ENCODE peak calls at places on chromosomes 6 and 20, in eight cellular contexts. One of them, this sample, is unnamed.

GRCh38 chr6:159082039-159082815 is 37.4 kb upstream of the TAGAP start:
- DNase-seq in breast epithelium: no peak
- DNase-seq in endothelial cell: no peak
- DNase-seq in ovary: no peak
- DNase-seq in endothelial cell of umbilical vein: no peak
- DNase-seq in GM13977: no peak
- DNase-seq in left ventricle myocardium inferior: no peak
- DNase-seq in omental fat pad: no peak
- DNase-seq in this sample: no peak

GRCh38 chr6:31615748-31616147 is 714 bp downstream of the AIF1 start:
- DNase-seq in breast epithelium: no peak
- DNase-seq in endothelial cell: no peak
- DNase-seq in ovary: no peak
- DNase-seq in endothelial cell of umbilical vein: no peak
- DNase-seq in GM13977: no peak
- DNase-seq in left ventricle myocardium inferior: no peak
- DNase-seq in omental fat pad: no peak
- DNase-seq in this sample: no peak

GRCh38 chr6:156718647-156719394 is 58.4 kb upstream of the ARID1B start:
- DNase-seq in breast epithelium: no peak
- DNase-seq in endothelial cell: no peak
- DNase-seq in ovary: peak; percentile 64
- DNase-seq in endothelial cell of umbilical vein: no peak
- DNase-seq in GM13977: no peak
- DNase-seq in left ventricle myocardium inferior: peak; percentile 24
- DNase-seq in omental fat pad: no peak
- DNase-seq in this sample: no peak

GRCh38 chr6:29845405-29846006 is 17.9 kb downstream of the HLA-G start:
- DNase-seq in breast epithelium: no peak
- DNase-seq in endothelial cell: no peak
- DNase-seq in ovary: no peak
- DNase-seq in endothelial cell of umbilical vein: no peak
- DNase-seq in GM13977: no peak
- DNase-seq in left ventricle myocardium inferior: no peak
- DNase-seq in omental fat pad: no peak
- DNase-seq in this sample: peak; percentile 46

GRCh38 chr6:71373943-71374342 is 85.3 kb downstream of the OGFRL1 start:
- DNase-seq in breast epithelium: no peak
- DNase-seq in endothelial cell: no peak
- DNase-seq in ovary: no peak
- DNase-seq in endothelial cell of umbilical vein: no peak
- DNase-seq in GM13977: no peak
- DNase-seq in left ventricle myocardium inferior: no peak
- DNase-seq in omental fat pad: no peak
- DNase-seq in this sample: no peak

GRCh38 chr6:99241905-99242534 is 107.5 kb downstream of the FAXC start:
- DNase-seq in breast epithelium: no peak
- DNase-seq in endothelial cell: peak; percentile 42
- DNase-seq in ovary: no peak
- DNase-seq in endothelial cell of umbilical vein: peak; percentile 10
- DNase-seq in GM13977: peak; percentile 34
- DNase-seq in left ventricle myocardium inferior: no peak
- DNase-seq in omental fat pad: no peak
- DNase-seq in this sample: peak; percentile 38

GRCh38 chr6:160949531-160949930 is 42.0 kb upstream of the MAP3K4 start:
- DNase-seq in breast epithelium: no peak
- DNase-seq in endothelial cell: no peak
- DNase-seq in ovary: no peak
- DNase-seq in endothelial cell of umbilical vein: no peak
- DNase-seq in GM13977: no peak
- DNase-seq in left ventricle myocardium inferior: no peak
- DNase-seq in omental fat pad: no peak
- DNase-seq in this sample: no peak

GRCh38 chr20:33062105-33062629 is 8.5 kb downstream of the BPIFB3 start:
- DNase-seq in breast epithelium: no peak
- DNase-seq in endothelial cell: no peak
- DNase-seq in ovary: no peak
- DNase-seq in endothelial cell of umbilical vein: no peak
- DNase-seq in GM13977: no peak
- DNase-seq in left ventricle myocardium inferior: no peak
- DNase-seq in omental fat pad: no peak
- DNase-seq in this sample: no peak

GRCh38 chr6:22412994-22413393 is 116.2 kb upstream of the PRL start:
- DNase-seq in breast epithelium: no peak
- DNase-seq in endothelial cell: no peak
- DNase-seq in ovary: no peak
- DNase-seq in endothelial cell of umbilical vein: no peak
- DNase-seq in GM13977: no peak
- DNase-seq in left ventricle myocardium inferior: no peak
- DNase-seq in omental fat pad: no peak
- DNase-seq in this sample: no peak

GRCh38 chr6:52420668-52421358 is 671 bp downstream of the EFHC1 start:
- DNase-seq in breast epithelium: no peak
- DNase-seq in endothelial cell: peak; percentile 39
- DNase-seq in ovary: peak; percentile 35
- DNase-seq in endothelial cell of umbilical vein: no peak
- DNase-seq in GM13977: no peak
- DNase-seq in left ventricle myocardium inferior: no peak
- DNase-seq in omental fat pad: no peak
- DNase-seq in this sample: no peak

GRCh38 chr20:49584418-49585382 is 16.8 kb upstream of the PTGIS start:
- DNase-seq in breast epithelium: no peak
- DNase-seq in endothelial cell: no peak
- DNase-seq in ovary: no peak
- DNase-seq in endothelial cell of umbilical vein: no peak
- DNase-seq in GM13977: no peak
- DNase-seq in left ventricle myocardium inferior: no peak
- DNase-seq in omental fat pad: no peak
- DNase-seq in this sample: no peak

GRCh38 chr20:23153696-23154341 is 67.7 kb upstream of the CD93 start:
- DNase-seq in breast epithelium: no peak
- DNase-seq in endothelial cell: no peak
- DNase-seq in ovary: no peak
- DNase-seq in endothelial cell of umbilical vein: no peak
- DNase-seq in GM13977: no peak
- DNase-seq in left ventricle myocardium inferior: no peak
- DNase-seq in omental fat pad: no peak
- DNase-seq in this sample: no peak

GRCh38 chr6:21946298-21946783 is 350.5 kb downstream of the PRL start:
- DNase-seq in breast epithelium: peak; percentile 32
- DNase-seq in endothelial cell: no peak
- DNase-seq in ovary: no peak
- DNase-seq in endothelial cell of umbilical vein: no peak
- DNase-seq in GM13977: no peak
- DNase-seq in left ventricle myocardium inferior: no peak
- DNase-seq in omental fat pad: no peak
- DNase-seq in this sample: no peak

GRCh38 chr6:33686981-33687975 is 24.2 kb downstream of the UQCC2 start:
- DNase-seq in breast epithelium: no peak
- DNase-seq in endothelial cell: no peak
- DNase-seq in ovary: no peak
- DNase-seq in endothelial cell of umbilical vein: no peak
- DNase-seq in GM13977: no peak
- DNase-seq in left ventricle myocardium inferior: no peak
- DNase-seq in omental fat pad: no peak
- DNase-seq in this sample: no peak

GRCh38 chr6:107982511-107982910 is 24.5 kb upstream of the SEC63 start:
- DNase-seq in breast epithelium: no peak
- DNase-seq in endothelial cell: no peak
- DNase-seq in ovary: no peak
- DNase-seq in endothelial cell of umbilical vein: no peak
- DNase-seq in GM13977: no peak
- DNase-seq in left ventricle myocardium inferior: no peak
- DNase-seq in omental fat pad: no peak
- DNase-seq in this sample: no peak

GRCh38 chr6:136371951-136372350 is 82.3 kb upstream of the BCLAF1 start:
- DNase-seq in breast epithelium: no peak
- DNase-seq in endothelial cell: no peak
- DNase-seq in ovary: no peak
- DNase-seq in endothelial cell of umbilical vein: no peak
- DNase-seq in GM13977: no peak
- DNase-seq in left ventricle myocardium inferior: no peak
- DNase-seq in omental fat pad: no peak
- DNase-seq in this sample: no peak

GRCh38 chr6:53469163-53469562 is 75.7 kb downstream of the GCLC start:
- DNase-seq in breast epithelium: no peak
- DNase-seq in endothelial cell: no peak
- DNase-seq in ovary: no peak
- DNase-seq in endothelial cell of umbilical vein: no peak
- DNase-seq in GM13977: no peak
- DNase-seq in left ventricle myocardium inferior: no peak
- DNase-seq in omental fat pad: no peak
- DNase-seq in this sample: no peak

GRCh38 chr6:106976270-106976669 is 1.7 kb upstream of the CD24 start:
- DNase-seq in breast epithelium: no peak
- DNase-seq in endothelial cell: no peak
- DNase-seq in ovary: no peak
- DNase-seq in endothelial cell of umbilical vein: no peak
- DNase-seq in GM13977: no peak
- DNase-seq in left ventricle myocardium inferior: no peak
- DNase-seq in omental fat pad: no peak
- DNase-seq in this sample: no peak

GRCh38 chr6:106975699-106976032 is 1.1 kb upstream of the CD24 start:
- DNase-seq in breast epithelium: no peak
- DNase-seq in endothelial cell: no peak
- DNase-seq in ovary: no peak
- DNase-seq in endothelial cell of umbilical vein: no peak
- DNase-seq in GM13977: no peak
- DNase-seq in left ventricle myocardium inferior: no peak
- DNase-seq in omental fat pad: no peak
- DNase-seq in this sample: no peak

GRCh38 chr6:106973841-106974336 is 640 bp downstream of the CD24 start:
- DNase-seq in breast epithelium: peak; percentile 19
- DNase-seq in endothelial cell: peak; percentile 28
- DNase-seq in ovary: no peak
- DNase-seq in endothelial cell of umbilical vein: no peak
- DNase-seq in GM13977: peak; percentile 53
- DNase-seq in left ventricle myocardium inferior: no peak
- DNase-seq in omental fat pad: no peak
- DNase-seq in this sample: no peak

GRCh38 chr6:106974337-106974998 is at the start of gene CD24:
- DNase-seq in breast epithelium: peak; percentile 39
- DNase-seq in endothelial cell: peak; percentile 90
- DNase-seq in ovary: no peak
- DNase-seq in endothelial cell of umbilical vein: no peak
- DNase-seq in GM13977: peak; percentile 61
- DNase-seq in left ventricle myocardium inferior: no peak
- DNase-seq in omental fat pad: no peak
- DNase-seq in this sample: peak; percentile 35

GRCh38 chr6:106974999-106975698 is 620 bp upstream of the CD24 start:
- DNase-seq in breast epithelium: peak; percentile 26
- DNase-seq in endothelial cell: peak; percentile 82
- DNase-seq in ovary: no peak
- DNase-seq in endothelial cell of umbilical vein: no peak
- DNase-seq in GM13977: peak; percentile 58
- DNase-seq in left ventricle myocardium inferior: peak; percentile 29
- DNase-seq in omental fat pad: no peak
- DNase-seq in this sample: peak; percentile 61
- TF ChIP-seq CTCF in breast epithelium: no peak
- TF ChIP-seq CTCF in endothelial cell: no peak
- TF ChIP-seq CTCF in ovary: no peak
- TF ChIP-seq CTCF in endothelial cell of umbilical vein: peak; percentile 2
- TF ChIP-seq CTCF in GM13977: peak; percentile 62
- TF ChIP-seq CTCF in left ventricle myocardium inferior: peak; percentile 4
- TF ChIP-seq CTCF in omental fat pad: no peak
- TF ChIP-seq CTCF in this sample: peak; percentile 31

GRCh38 chr20:44447827-44448419 is 27.8 kb upstream of the TTPAL start:
- DNase-seq in breast epithelium: no peak
- DNase-seq in endothelial cell: no peak
- DNase-seq in ovary: no peak
- DNase-seq in endothelial cell of umbilical vein: no peak
- DNase-seq in GM13977: no peak
- DNase-seq in left ventricle myocardium inferior: no peak
- DNase-seq in omental fat pad: no peak
- DNase-seq in this sample: peak; percentile 6

GRCh38 chr20:44450938-44451450 is 24.7 kb upstream of the TTPAL start:
- DNase-seq in breast epithelium: no peak
- DNase-seq in endothelial cell: no peak
- DNase-seq in ovary: no peak
- DNase-seq in endothelial cell of umbilical vein: no peak
- DNase-seq in GM13977: no peak
- DNase-seq in left ventricle myocardium inferior: no peak
- DNase-seq in omental fat pad: no peak
- DNase-seq in this sample: no peak

GRCh38 chr20:44449864-44450263 is 25.8 kb upstream of the TTPAL start:
- DNase-seq in breast epithelium: no peak
- DNase-seq in endothelial cell: no peak
- DNase-seq in ovary: no peak
- DNase-seq in endothelial cell of umbilical vein: no peak
- DNase-seq in GM13977: no peak
- DNase-seq in left ventricle myocardium inferior: no peak
- DNase-seq in omental fat pad: no peak
- DNase-seq in this sample: no peak

GRCh38 chr20:44450279-44450937 is 25.3 kb upstream of the TTPAL start:
- DNase-seq in breast epithelium: no peak
- DNase-seq in endothelial cell: no peak
- DNase-seq in ovary: no peak
- DNase-seq in endothelial cell of umbilical vein: no peak
- DNase-seq in GM13977: no peak
- DNase-seq in left ventricle myocardium inferior: no peak
- DNase-seq in omental fat pad: no peak
- DNase-seq in this sample: no peak

GRCh38 chr20:44448753-44449546 is 26.7 kb upstream of the TTPAL start:
- DNase-seq in breast epithelium: no peak
- DNase-seq in endothelial cell: peak; percentile 29
- DNase-seq in ovary: no peak
- DNase-seq in endothelial cell of umbilical vein: no peak
- DNase-seq in GM13977: peak; percentile 30
- DNase-seq in left ventricle myocardium inferior: no peak
- DNase-seq in omental fat pad: no peak
- DNase-seq in this sample: peak; percentile 78
- TF ChIP-seq CTCF in breast epithelium: no peak
- TF ChIP-seq CTCF in endothelial cell: peak; percentile 46
- TF ChIP-seq CTCF in ovary: no peak
- TF ChIP-seq CTCF in endothelial cell of umbilical vein: peak; percentile 26
- TF ChIP-seq CTCF in GM13977: peak; percentile 42
- TF ChIP-seq CTCF in left ventricle myocardium inferior: no peak
- TF ChIP-seq CTCF in omental fat pad: no peak
- TF ChIP-seq CTCF in this sample: peak; percentile 45

DNA sequence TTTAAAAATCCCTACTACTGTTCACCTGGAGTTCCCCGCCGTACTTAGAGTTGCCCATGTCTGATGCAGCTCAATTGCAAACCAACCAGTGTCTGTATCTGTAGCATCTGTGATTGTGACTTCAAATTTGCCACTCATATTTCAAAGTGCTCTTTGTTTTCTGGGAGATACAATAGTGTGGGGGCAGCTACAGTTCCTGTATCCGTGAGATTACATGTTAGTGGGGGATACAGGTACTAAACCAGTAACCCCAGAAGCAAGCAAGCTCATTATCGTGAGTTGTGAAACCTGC is 140.9 kb downstream of the ANKRD60 start:
- DNase-seq in breast epithelium: no peak
- DNase-seq in endothelial cell: no peak
- DNase-seq in ovary: no peak
- DNase-seq in endothelial cell of umbilical vein: no peak
- DNase-seq in GM13977: no peak
- DNase-seq in left ventricle myocardium inferior: no peak
- DNase-seq in omental fat pad: no peak
- DNase-seq in this sample: no peak
- TF ChIP-seq CTCF in breast epithelium: no peak
- TF ChIP-seq CTCF in endothelial cell: peak; percentile 33
- TF ChIP-seq CTCF in ovary: no peak
- TF ChIP-seq CTCF in endothelial cell of umbilical vein: no peak
- TF ChIP-seq CTCF in GM13977: no peak
- TF ChIP-seq CTCF in left ventricle myocardium inferior: no peak
- TF ChIP-seq CTCF in omental fat pad: no peak
- TF ChIP-seq CTCF in this sample: no peak

GRCh38 chr6:48476257-48476656 is 365.3 kb upstream of the PTCHD4 start:
- DNase-seq in breast epithelium: no peak
- DNase-seq in endothelial cell: peak; percentile 36
- DNase-seq in ovary: no peak
- DNase-seq in endothelial cell of umbilical vein: peak; percentile 45
- DNase-seq in GM13977: no peak
- DNase-seq in left ventricle myocardium inferior: no peak
- DNase-seq in omental fat pad: no peak
- DNase-seq in this sample: no peak
- TF ChIP-seq CTCF in breast epithelium: no peak
- TF ChIP-seq CTCF in endothelial cell: no peak
- TF ChIP-seq CTCF in ovary: no peak
- TF ChIP-seq CTCF in endothelial cell of umbilical vein: peak; percentile 37
- TF ChIP-seq CTCF in GM13977: no peak
- TF ChIP-seq CTCF in left ventricle myocardium inferior: no peak
- TF ChIP-seq CTCF in omental fat pad: no peak
- TF ChIP-seq CTCF in this sample: no peak